ENCODE peak calls at places on chromosomes 13 and 19, in ten cellular contexts. N is posterior vena cava; Q is fibroblast of lung; B is germinal center; V is T-helper 17 cell; L is heart right ventricle; D is T-helper 2 cell treated with Interferon-gamma antibody and Interleukin-4, amounts not matched to agents 5 μg/mL and 100 μg/mL, for 36 hours; G is kidney tubule cell; H is HuH-7.5; Z is stimulated activated CD4-positive, alpha-beta T cell treated with anti-CD3 and anti-CD28 coated beads, Interleukin-15, amount 100 ng/mL, for 1 hour. E is an unnamed sample.

GRCh38 chr19:1465191-1466016 is 13.6 kb downstream of the C19orf25 start:
- DNase-seq in H (peak), Q (no peak), N (no peak), B (no peak), Z (no peak), V (no peak), G (peak), L (peak), D (no peak), E (no peak)

GRCh38 chr19:50667759-50668231 is 18.6 kb downstream of the C19orf81 start:
- DNase-seq in L (no peak), B (no peak), H (no peak), Q (no peak), Z (no peak), N (no peak), G (no peak), D (no peak), V (no peak), E (no peak)

GRCh38 chr13:67438465-67438864 is 208.3 kb upstream of the PCDH9 start:
- DNase-seq in N (no peak), Z (no peak), V (no peak), H (peak), Q (no peak), D (no peak), L (no peak), G (peak), B (no peak), E (no peak)

GRCh38 chr13:89115307-89115706 is 1444.1 kb downstream of the SLITRK5 start:
- DNase-seq in Z (no peak), Q (no peak), D (no peak), N (no peak), G (no peak), L (no peak), V (no peak), H (no peak), B (no peak), E (no peak)

GRCh38 chr13:73039201-73040108 is 19.4 kb upstream of the KLF5 start:
- DNase-seq in D (no peak), V (no peak), N (no peak), L (no peak), Z (no peak), H (no peak), G (no peak), Q (no peak), B (no peak), E (no peak)

GRCh38 chr13:25733061-25733491 is 318.7 kb downstream of the SHISA2 start:
- DNase-seq in V (no peak), B (no peak), H (no peak), L (no peak), N (no peak), G (peak), Q (peak), D (no peak), Z (no peak), E (no peak)

GRCh38 chr19:42344336-42344893 is 19.0 kb downstream of the MEGF8 start:
- DNase-seq in H (no peak), D (no peak), B (no peak), Z (no peak), Q (no peak), V (no peak), L (no peak), N (no peak), G (no peak), E (no peak)

GRCh38 chr13:110334256-110334655 is 27.2 kb downstream of the COL4A2 start:
- DNase-seq in G (peak), H (no peak), B (no peak), D (no peak), N (no peak), Q (peak), Z (no peak), L (no peak), V (no peak), E (no peak)

GRCh38 chr19:7083076-7083956 is 13.8 kb downstream of the ZNF557 start:
- DNase-seq in N (no peak), B (no peak), G (no peak), D (no peak), H (no peak), Z (no peak), Q (peak), L (no peak), V (no peak), E (no peak)

GRCh38 chr19:2160384-2160783 is 3.3 kb upstream of the DOT1L start:
- DNase-seq in D (no peak), B (no peak), N (no peak), G (no peak), Q (no peak), Z (no peak), L (no peak), V (no peak), H (no peak), E (no peak)